ENCODE peak calls at places on chromosomes 11 and 22, in ten cellular contexts. T is HFFc6, D is mucosa of descending colon, K is GM20000, S is bronchial epithelial cell, R is foreskin fibroblast, P is SK-N-SH, H is uterus, F is fibroblast of lung, U is colonic mucosa. Q is an unnamed sample.

GRCh38 chr22:22171357-22172218 is 73.0 kb upstream of the VPREB1 start:
- DNase-seq in R (peak; percentile 3), P (peak; percentile 30), D (no peak), K (no peak), H (no peak), F (no peak), U (no peak), S (peak; percentile 8), T (no peak), Q (peak; percentile 47)

GRCh38 chr22:27381960-27382742 is 419.4 kb downstream of the MN1 start:
- DNase-seq in H (no peak), D (no peak), S (no peak), U (no peak), F (no peak), R (no peak), P (no peak), K (no peak), T (no peak), Q (no peak)

GRCh38 chr11:74671520-74672196 is 59.6 kb downstream of the CHRDL2 start:
- DNase-seq in T (peak; percentile 39), F (peak; percentile 27), D (no peak), P (no peak), H (no peak), U (peak; percentile 12), K (no peak), R (no peak), S (peak; percentile 27), Q (no peak)

GRCh38 chr11:124725719-124726105 is 14.0 kb upstream of the NRGN start:
- DNase-seq in K (no peak), R (no peak), U (no peak), H (no peak), P (no peak), F (peak; percentile 34), D (no peak), T (no peak), S (peak; percentile 81), Q (no peak)

GRCh38 chr11:59999732-60000131 is 17.2 kb upstream of the OOSP4B start:
- DNase-seq in T (no peak), D (no peak), P (no peak), K (no peak), H (no peak), U (no peak), S (no peak), F (no peak), R (no peak), Q (no peak)

GRCh38 chr22:43922123-43922522 is 1.5 kb upstream of the PNPLA3 start:
- DNase-seq in U (no peak), R (no peak), H (no peak), P (no peak), D (no peak), T (no peak), K (no peak), S (no peak), F (no peak), Q (peak; percentile 15)

GRCh38 chr22:49063040-49063329 is 764.7 kb downstream of the BRD1 start:
- DNase-seq in S (no peak), R (no peak), H (no peak), F (no peak), P (no peak), K (no peak), T (no peak), U (no peak), D (no peak), Q (no peak)

GRCh38 chr11:114796954-114797721 is 118.8 kb downstream of the NXPE2 start:
- DNase-seq in F (no peak), R (no peak), H (no peak), K (no peak), D (no peak), T (no peak), U (no peak), S (no peak), P (no peak), Q (no peak)

GRCh38 chr11:113188433-113188834 is 125.9 kb upstream of the TTC12 start:
- DNase-seq in F (no peak), T (no peak), D (no peak), U (no peak), K (no peak), R (no peak), S (no peak), P (no peak), H (no peak), Q (no peak)

GRCh38 chr11:69950120-69950519 is 128.0 kb upstream of the ANO1 start:
- DNase-seq in K (peak; percentile 44), T (no peak), D (peak; percentile 48), H (no peak), F (peak; percentile 20), U (peak; percentile 50), R (no peak), P (peak; percentile 58), S (no peak), Q (peak; percentile 69)

GRCh38 chr11:119975561-119976152 is 162.3 kb downstream of the TRIM29 start:
- DNase-seq in D (no peak), K (no peak), R (no peak), U (no peak), F (no peak), T (no peak), P (no peak), S (no peak), H (no peak), Q (no peak)

GRCh38 chr11:67301951-67302516 is 1.3 kb upstream of the SSH3 start:
- DNase-seq in K (no peak), P (no peak), H (no peak), R (peak; percentile 54), D (peak; percentile 81), U (peak; percentile 78), T (no peak), F (peak; percentile 73), S (peak; percentile 71), Q (no peak)

GRCh38 chr11:71170619-71171018 is 81.8 kb downstream of the SHANK2 start:
- DNase-seq in U (no peak), P (no peak), T (no peak), D (no peak), K (no peak), R (no peak), F (no peak), S (no peak), H (no peak), Q (no peak)

GRCh38 chr11:126920833-126921232 is 79.7 kb downstream of the KIRREL3 start:
- DNase-seq in R (no peak), U (no peak), F (no peak), T (no peak), P (no peak), H (no peak), S (no peak), K (no peak), D (no peak), Q (no peak)

GRCh38 chr22:21449531-21450319 is 17.5 kb upstream of the TMEM191C start:
- DNase-seq in R (no peak), F (peak; percentile 9), P (no peak), D (peak; percentile 21), S (no peak), K (no peak), T (no peak), U (peak; percentile 14), H (no peak), Q (no peak)

GRCh38 chr11:66818231-66818955 is 24.8 kb upstream of the RCE1 start:
- DNase-seq in R (no peak), D (no peak), H (no peak), S (no peak), K (no peak), P (no peak), F (no peak), T (no peak), U (no peak), Q (no peak)

GRCh38 chr11:63938481-63939350 is at the start of gene NAA40:
- DNase-seq in K (peak; percentile 99), S (peak; percentile 83), F (peak; percentile 93), H (peak; percentile 86), R (peak; percentile 97), P (peak; percentile 99), D (peak; percentile 95), U (peak; percentile 92), T (peak; percentile 94), Q (peak; percentile 98)
- TF ChIP-seq CTCF in K (no peak), S (no peak), F (no peak), H (no peak), R (no peak), P (no peak), D (no peak), U (no peak), T (peak; percentile 9), Q (no peak)

DNA sequence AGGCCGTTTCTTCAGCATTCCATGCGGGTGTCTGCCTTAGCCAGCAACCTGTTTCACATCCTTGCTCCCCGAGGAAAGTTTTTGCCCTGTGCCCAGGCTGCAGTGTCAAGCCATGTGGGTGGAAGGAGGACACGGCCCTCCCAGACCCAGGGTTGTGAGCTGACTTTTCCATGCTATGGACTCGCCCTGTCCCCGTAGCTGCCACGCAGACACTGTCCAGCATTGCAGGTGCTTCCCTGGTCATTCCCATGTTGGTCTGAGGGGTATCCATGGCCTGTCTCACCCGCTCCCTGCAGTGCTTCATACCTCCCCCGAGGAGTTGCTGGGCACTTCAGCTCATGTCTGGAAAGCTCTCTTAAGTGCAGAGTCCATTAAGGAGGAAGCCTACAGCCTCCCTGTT is 2.9 kb downstream of the DAGLA start:
- DNase-seq in K (no peak), S (no peak), D (peak; percentile 44), T (no peak), P (peak; percentile 15), F (no peak), R (no peak), H (no peak), U (no peak), Q (no peak)
- TF ChIP-seq CTCF in K (no peak), S (no peak), D (no peak), T (no peak), P (no peak), F (no peak), R (no peak), H (no peak), U (no peak), Q (no peak)

DNA sequence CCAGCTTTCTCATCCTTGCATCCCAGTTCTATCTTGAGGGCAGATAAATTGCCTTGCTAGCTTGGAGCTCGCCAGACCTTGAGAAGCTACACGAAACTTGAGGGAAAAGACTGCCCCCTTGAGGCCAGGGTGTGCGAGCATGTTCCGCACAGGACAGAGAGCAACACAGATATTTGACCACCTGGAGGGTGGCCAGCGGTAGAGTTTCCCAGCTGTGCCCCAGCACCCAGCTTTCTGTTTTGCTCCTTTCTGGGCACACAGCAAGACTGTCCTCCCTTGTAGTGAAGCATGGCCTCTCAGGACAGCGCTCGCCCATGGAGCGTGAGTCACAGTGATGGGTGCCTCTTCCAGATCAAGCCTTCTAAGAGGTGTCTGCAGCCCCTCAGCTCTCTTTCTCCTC is 23.5 kb downstream of the SPATA19 start:
- DNase-seq in K (peak; percentile 73), P (peak; percentile 66), S (peak; percentile 23), F (peak; percentile 2), D (no peak), R (no peak), H (no peak), T (no peak), U (peak; percentile 46), Q (peak; percentile 27)
- TF ChIP-seq CTCF in K (peak; percentile 71), P (peak; percentile 25), S (peak; percentile 47), F (peak; percentile 20), D (no peak), R (no peak), H (no peak), T (peak; percentile 40), U (peak; percentile 34), Q (peak; percentile 43)

DNA sequence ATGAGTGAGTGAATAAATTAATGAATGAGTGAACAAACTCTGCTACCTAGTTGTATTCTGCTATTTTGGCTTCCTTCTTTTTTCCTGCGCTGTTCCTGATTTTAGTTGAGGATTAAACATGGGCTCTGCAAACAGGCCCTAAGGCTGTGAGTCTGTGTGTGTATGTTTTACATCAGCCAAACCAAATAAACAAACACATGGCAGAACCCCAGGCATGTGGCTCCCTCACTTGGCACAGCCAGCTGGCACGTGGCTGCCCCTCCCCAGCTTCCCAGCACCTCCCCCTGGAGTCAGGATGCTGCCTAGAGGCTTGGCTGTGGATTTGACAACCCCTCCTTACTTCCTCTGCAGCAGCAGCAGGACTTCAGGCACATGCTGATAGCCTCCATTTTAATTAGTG is 593.2 kb downstream of the INSC start:
- DNase-seq in S (peak; percentile 40), K (no peak), F (peak; percentile 96), P (peak; percentile 85), R (no peak), U (peak; percentile 34), T (no peak), H (peak; percentile 24), D (peak; percentile 55), Q (peak; percentile 50)
- TF ChIP-seq CTCF in S (no peak), K (no peak), F (peak; percentile 47), P (no peak), R (no peak), U (no peak), T (no peak), H (no peak), D (no peak), Q (no peak)

Q was measured in Calu3.